ENCODE peak calls at places on chromosomes 7 and 10, in ten cellular contexts. One of them, this sample, is unnamed.

GRCh38 chr10:119494224-119495060 is 48.1 kb downstream of the RGS10 start:
- DNase-seq in right atrium auricular region: no peak
- DNase-seq in right cardiac atrium: no peak
- DNase-seq in mammary epithelial cell: no peak
- DNase-seq in mesenchymal stem cell: peak; percentile 71
- DNase-seq in adipocyte: peak; percentile 51
- DNase-seq in A549: no peak
- DNase-seq in pancreas: no peak
- DNase-seq in right lobe of liver: no peak
- DNase-seq in CD8-positive, alpha-beta memory T cell: no peak
- DNase-seq in this sample: no peak

GRCh38 chr7:36473454-36474282 is 84.0 kb downstream of the ANLN start:
- DNase-seq in right atrium auricular region: no peak
- DNase-seq in right cardiac atrium: peak; percentile 67
- DNase-seq in mammary epithelial cell: peak; percentile 93
- DNase-seq in mesenchymal stem cell: no peak
- DNase-seq in adipocyte: peak; percentile 23
- DNase-seq in A549: peak; percentile 38
- DNase-seq in pancreas: peak; percentile 42
- DNase-seq in right lobe of liver: peak; percentile 40
- DNase-seq in CD8-positive, alpha-beta memory T cell: no peak
- DNase-seq in this sample: peak; percentile 26

GRCh38 chr10:80461208-80462183 is 7.4 kb downstream of the TSPAN14 start:
- DNase-seq in right atrium auricular region: no peak
- DNase-seq in right cardiac atrium: peak; percentile 45
- DNase-seq in mammary epithelial cell: no peak
- DNase-seq in mesenchymal stem cell: no peak
- DNase-seq in adipocyte: peak; percentile 63
- DNase-seq in A549: no peak
- DNase-seq in pancreas: no peak
- DNase-seq in right lobe of liver: no peak
- DNase-seq in CD8-positive, alpha-beta memory T cell: no peak
- DNase-seq in this sample: no peak

GRCh38 chr10:110074986-110075664 is 67.3 kb downstream of the ADD3 start:
- DNase-seq in right atrium auricular region: no peak
- DNase-seq in right cardiac atrium: no peak
- DNase-seq in mammary epithelial cell: peak; percentile 71
- DNase-seq in mesenchymal stem cell: peak; percentile 75
- DNase-seq in adipocyte: peak; percentile 91
- DNase-seq in A549: no peak
- DNase-seq in pancreas: no peak
- DNase-seq in right lobe of liver: no peak
- DNase-seq in CD8-positive, alpha-beta memory T cell: no peak
- DNase-seq in this sample: no peak

GRCh38 chr7:132087421-132087820 is 488.8 kb downstream of the PLXNA4 start:
- DNase-seq in right atrium auricular region: no peak
- DNase-seq in right cardiac atrium: no peak
- DNase-seq in mammary epithelial cell: no peak
- DNase-seq in mesenchymal stem cell: no peak
- DNase-seq in adipocyte: no peak
- DNase-seq in A549: no peak
- DNase-seq in pancreas: no peak
- DNase-seq in right lobe of liver: no peak
- DNase-seq in CD8-positive, alpha-beta memory T cell: no peak
- DNase-seq in this sample: no peak

GRCh38 chr7:74656421-74656910 is 1.1 kb upstream of the GTF2I start:
- DNase-seq in right atrium auricular region: peak; percentile 72
- DNase-seq in right cardiac atrium: peak; percentile 85
- DNase-seq in mammary epithelial cell: peak; percentile 20
- DNase-seq in mesenchymal stem cell: peak; percentile 35
- DNase-seq in adipocyte: peak; percentile 75
- DNase-seq in A549: peak; percentile 45
- DNase-seq in pancreas: peak; percentile 50
- DNase-seq in right lobe of liver: peak; percentile 68
- DNase-seq in CD8-positive, alpha-beta memory T cell: peak; percentile 38
- DNase-seq in this sample: peak; percentile 21

GRCh38 chr7:74379938-74380337 is 73.8 kb upstream of the GTF2IRD1 start:
- DNase-seq in right atrium auricular region: no peak
- DNase-seq in right cardiac atrium: peak; percentile 67
- DNase-seq in mammary epithelial cell: no peak
- DNase-seq in mesenchymal stem cell: no peak
- DNase-seq in adipocyte: no peak
- DNase-seq in A549: no peak
- DNase-seq in pancreas: peak; percentile 87
- DNase-seq in right lobe of liver: peak; percentile 69
- DNase-seq in CD8-positive, alpha-beta memory T cell: no peak
- DNase-seq in this sample: no peak

GRCh38 chr10:106836923-106837322 is 327.6 kb downstream of the SORCS1 start:
- DNase-seq in right atrium auricular region: no peak
- DNase-seq in right cardiac atrium: no peak
- DNase-seq in mammary epithelial cell: no peak
- DNase-seq in mesenchymal stem cell: no peak
- DNase-seq in adipocyte: no peak
- DNase-seq in A549: no peak
- DNase-seq in pancreas: no peak
- DNase-seq in right lobe of liver: no peak
- DNase-seq in CD8-positive, alpha-beta memory T cell: no peak
- DNase-seq in this sample: peak; percentile 10

GRCh38 chr10:74842301-74842700 is 15.9 kb downstream of the KAT6B start:
- DNase-seq in right atrium auricular region: no peak
- DNase-seq in right cardiac atrium: no peak
- DNase-seq in mammary epithelial cell: no peak
- DNase-seq in mesenchymal stem cell: no peak
- DNase-seq in adipocyte: peak; percentile 46
- DNase-seq in A549: no peak
- DNase-seq in pancreas: no peak
- DNase-seq in right lobe of liver: no peak
- DNase-seq in CD8-positive, alpha-beta memory T cell: no peak
- DNase-seq in this sample: no peak

GRCh38 chr7:54992876-54993490 is 25.8 kb upstream of the EGFR start:
- DNase-seq in right atrium auricular region: no peak
- DNase-seq in right cardiac atrium: no peak
- DNase-seq in mammary epithelial cell: no peak
- DNase-seq in mesenchymal stem cell: no peak
- DNase-seq in adipocyte: peak; percentile 48
- DNase-seq in A549: no peak
- DNase-seq in pancreas: no peak
- DNase-seq in right lobe of liver: no peak
- DNase-seq in CD8-positive, alpha-beta memory T cell: no peak
- DNase-seq in this sample: no peak

GRCh38 chr7:108413782-108414492 is 42.3 kb downstream of the NRCAM start:
- DNase-seq in right atrium auricular region: no peak
- DNase-seq in right cardiac atrium: no peak
- DNase-seq in mammary epithelial cell: peak; percentile 62
- DNase-seq in mesenchymal stem cell: peak; percentile 22
- DNase-seq in adipocyte: no peak
- DNase-seq in A549: peak; percentile 59
- DNase-seq in pancreas: no peak
- DNase-seq in right lobe of liver: no peak
- DNase-seq in CD8-positive, alpha-beta memory T cell: no peak
- DNase-seq in this sample: no peak

GRCh38 chr7:42233939-42234338 is 3.1 kb downstream of the GLI3 start:
- DNase-seq in right atrium auricular region: no peak
- DNase-seq in right cardiac atrium: no peak
- DNase-seq in mammary epithelial cell: peak; percentile 52
- DNase-seq in mesenchymal stem cell: peak; percentile 54
- DNase-seq in adipocyte: peak; percentile 65
- DNase-seq in A549: no peak
- DNase-seq in pancreas: no peak
- DNase-seq in right lobe of liver: no peak
- DNase-seq in CD8-positive, alpha-beta memory T cell: no peak
- DNase-seq in this sample: no peak

GRCh38 chr10:78890506-78890905 is 178.3 kb upstream of the ZMIZ1 start:
- DNase-seq in right atrium auricular region: peak; percentile 38
- DNase-seq in right cardiac atrium: no peak
- DNase-seq in mammary epithelial cell: no peak
- DNase-seq in mesenchymal stem cell: no peak
- DNase-seq in adipocyte: no peak
- DNase-seq in A549: no peak
- DNase-seq in pancreas: no peak
- DNase-seq in right lobe of liver: no peak
- DNase-seq in CD8-positive, alpha-beta memory T cell: no peak
- DNase-seq in this sample: no peak

GRCh38 chr10:69477968-69478597 is 26.8 kb downstream of the TSPAN15 start:
- DNase-seq in right atrium auricular region: no peak
- DNase-seq in right cardiac atrium: no peak
- DNase-seq in mammary epithelial cell: no peak
- DNase-seq in mesenchymal stem cell: no peak
- DNase-seq in adipocyte: no peak
- DNase-seq in A549: no peak
- DNase-seq in pancreas: no peak
- DNase-seq in right lobe of liver: no peak
- DNase-seq in CD8-positive, alpha-beta memory T cell: no peak
- DNase-seq in this sample: no peak
- H3K4me1 ChIP-seq in right atrium auricular region: peaks cover 78% of the 10 kb centered on the region
- H3K4me1 ChIP-seq in right cardiac atrium: peaks cover 44% of the 10 kb centered on the region
- H3K4me1 ChIP-seq in mammary epithelial cell: no peaks in the 10 kb centered on the region
- H3K4me1 ChIP-seq in mesenchymal stem cell: peaks cover 13% of the 10 kb centered on the region
- H3K4me1 ChIP-seq in adipocyte: peaks cover 63% of the 10 kb centered on the region
- H3K4me1 ChIP-seq in A549: peaks cover 41% of the 10 kb centered on the region
- H3K4me1 ChIP-seq in pancreas: no peaks in the 10 kb centered on the region
- H3K4me1 ChIP-seq in right lobe of liver: no peaks in the 10 kb centered on the region
- H3K4me1 ChIP-seq in CD8-positive, alpha-beta memory T cell: no peaks in the 10 kb centered on the region
- H3K4me1 ChIP-seq in this sample: no peaks in the 10 kb centered on the region

DNA sequence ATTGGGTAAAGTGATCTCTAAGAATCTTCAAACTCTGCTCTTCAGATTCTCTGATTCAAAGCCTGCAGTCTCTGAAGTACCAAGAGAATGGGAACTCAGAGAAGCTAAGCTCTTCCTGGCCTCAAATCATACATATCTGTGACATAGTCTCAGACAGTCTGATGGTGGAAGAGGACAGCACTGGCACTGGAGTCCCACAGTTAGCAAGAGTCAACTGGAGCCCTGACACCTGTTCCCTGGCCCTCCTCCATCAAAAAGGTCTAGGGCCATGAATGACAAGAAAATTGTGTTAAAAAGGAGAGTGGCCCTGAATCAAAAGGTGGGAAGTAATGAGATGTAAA is 37.7 kb downstream of the PRSS2 start:
- DNase-seq in right atrium auricular region: no peak
- DNase-seq in right cardiac atrium: no peak
- DNase-seq in mammary epithelial cell: no peak
- DNase-seq in mesenchymal stem cell: no peak
- DNase-seq in adipocyte: no peak
- DNase-seq in A549: no peak
- DNase-seq in pancreas: no peak
- DNase-seq in right lobe of liver: no peak
- DNase-seq in CD8-positive, alpha-beta memory T cell: no peak
- DNase-seq in this sample: no peak
- H3K4me1 ChIP-seq in right atrium auricular region: no peaks in the 10 kb centered on the region
- H3K4me1 ChIP-seq in right cardiac atrium: no peaks in the 10 kb centered on the region
- H3K4me1 ChIP-seq in mammary epithelial cell: no peaks in the 10 kb centered on the region
- H3K4me1 ChIP-seq in mesenchymal stem cell: no peaks in the 10 kb centered on the region
- H3K4me1 ChIP-seq in adipocyte: no peaks in the 10 kb centered on the region
- H3K4me1 ChIP-seq in A549: no peaks in the 10 kb centered on the region
- H3K4me1 ChIP-seq in pancreas: no peaks in the 10 kb centered on the region
- H3K4me1 ChIP-seq in right lobe of liver: no peaks in the 10 kb centered on the region
- H3K4me1 ChIP-seq in CD8-positive, alpha-beta memory T cell: peaks cover 96% of the 10 kb centered on the region
- H3K4me1 ChIP-seq in this sample: peaks cover 100% of the 10 kb centered on the region

GRCh38 chr10:124044143-124044862 is 49.1 kb downstream of the CHST15 start:
- DNase-seq in right atrium auricular region: no peak
- DNase-seq in right cardiac atrium: no peak
- DNase-seq in mammary epithelial cell: no peak
- DNase-seq in mesenchymal stem cell: no peak
- DNase-seq in adipocyte: no peak
- DNase-seq in A549: no peak
- DNase-seq in pancreas: no peak
- DNase-seq in right lobe of liver: peak; percentile 79
- DNase-seq in CD8-positive, alpha-beta memory T cell: no peak
- DNase-seq in this sample: no peak

GRCh38 chr10:124045245-124045644 is 48.2 kb downstream of the CHST15 start:
- DNase-seq in right atrium auricular region: no peak
- DNase-seq in right cardiac atrium: no peak
- DNase-seq in mammary epithelial cell: no peak
- DNase-seq in mesenchymal stem cell: no peak
- DNase-seq in adipocyte: no peak
- DNase-seq in A549: no peak
- DNase-seq in pancreas: no peak
- DNase-seq in right lobe of liver: no peak
- DNase-seq in CD8-positive, alpha-beta memory T cell: no peak
- DNase-seq in this sample: no peak

GRCh38 chr10:124047427-124048157 is 45.8 kb downstream of the CHST15 start:
- DNase-seq in right atrium auricular region: no peak
- DNase-seq in right cardiac atrium: no peak
- DNase-seq in mammary epithelial cell: no peak
- DNase-seq in mesenchymal stem cell: no peak
- DNase-seq in adipocyte: no peak
- DNase-seq in A549: no peak
- DNase-seq in pancreas: no peak
- DNase-seq in right lobe of liver: no peak
- DNase-seq in CD8-positive, alpha-beta memory T cell: no peak
- DNase-seq in this sample: no peak

GRCh38 chr10:124043310-124044142 is 49.9 kb downstream of the CHST15 start:
- DNase-seq in right atrium auricular region: no peak
- DNase-seq in right cardiac atrium: no peak
- DNase-seq in mammary epithelial cell: peak; percentile 77
- DNase-seq in mesenchymal stem cell: no peak
- DNase-seq in adipocyte: no peak
- DNase-seq in A549: no peak
- DNase-seq in pancreas: no peak
- DNase-seq in right lobe of liver: no peak
- DNase-seq in CD8-positive, alpha-beta memory T cell: no peak
- DNase-seq in this sample: no peak

GRCh38 chr10:124045794-124046355 is 47.5 kb downstream of the CHST15 start:
- DNase-seq in right atrium auricular region: no peak
- DNase-seq in right cardiac atrium: no peak
- DNase-seq in mammary epithelial cell: no peak
- DNase-seq in mesenchymal stem cell: no peak
- DNase-seq in adipocyte: no peak
- DNase-seq in A549: no peak
- DNase-seq in pancreas: no peak
- DNase-seq in right lobe of liver: no peak
- DNase-seq in CD8-positive, alpha-beta memory T cell: no peak
- DNase-seq in this sample: no peak
- H3K4me1 ChIP-seq in right atrium auricular region: no peaks in the 10 kb centered on the region
- H3K4me1 ChIP-seq in right cardiac atrium: no peaks in the 10 kb centered on the region
- H3K4me1 ChIP-seq in mammary epithelial cell: peaks cover 41% of the 10 kb centered on the region
- H3K4me1 ChIP-seq in mesenchymal stem cell: peaks cover 23% of the 10 kb centered on the region
- H3K4me1 ChIP-seq in adipocyte: peaks cover 7% of the 10 kb centered on the region
- H3K4me1 ChIP-seq in A549: peaks cover 9% of the 10 kb centered on the region
- H3K4me1 ChIP-seq in pancreas: no peaks in the 10 kb centered on the region
- H3K4me1 ChIP-seq in right lobe of liver: no peaks in the 10 kb centered on the region
- H3K4me1 ChIP-seq in CD8-positive, alpha-beta memory T cell: peaks cover 5% of the 10 kb centered on the region
- H3K4me1 ChIP-seq in this sample: no peaks in the 10 kb centered on the region

DNA sequence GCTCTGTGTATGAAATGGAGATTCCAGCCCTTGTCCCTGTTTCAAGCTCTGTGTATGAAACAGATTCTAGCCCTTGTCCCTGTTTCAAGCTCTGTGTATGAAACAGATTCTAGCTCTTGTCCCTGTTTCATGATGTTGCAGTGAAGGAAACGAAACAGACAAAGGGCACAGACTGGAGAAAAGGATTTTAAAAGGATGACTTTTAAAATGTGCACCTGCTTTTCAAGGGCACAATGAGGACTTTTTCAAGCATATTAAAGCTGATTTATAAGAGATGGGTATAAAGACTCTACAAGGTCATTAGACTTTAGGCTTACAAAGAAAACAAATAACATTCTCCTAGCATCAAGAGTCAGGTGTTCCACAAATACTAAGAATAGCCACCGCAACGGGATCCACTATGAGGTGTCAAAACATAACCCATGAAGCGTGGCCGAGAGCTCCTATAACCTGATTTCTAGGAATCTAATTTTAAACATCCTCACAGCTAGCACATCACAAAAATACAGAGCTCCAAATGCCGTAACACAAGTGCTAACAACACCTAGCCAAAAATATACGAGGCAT is 29.0 kb downstream of the DIP2C start:
- DNase-seq in right atrium auricular region: no peak
- DNase-seq in right cardiac atrium: peak; percentile 7
- DNase-seq in mammary epithelial cell: no peak
- DNase-seq in mesenchymal stem cell: peak; percentile 40
- DNase-seq in adipocyte: peak; percentile 11
- DNase-seq in A549: no peak
- DNase-seq in pancreas: no peak
- DNase-seq in right lobe of liver: no peak
- DNase-seq in CD8-positive, alpha-beta memory T cell: no peak
- DNase-seq in this sample: no peak
- H3K4me1 ChIP-seq in right atrium auricular region: peaks cover 55% of the 10 kb centered on the region
- H3K4me1 ChIP-seq in right cardiac atrium: peaks cover 10% of the 10 kb centered on the region
- H3K4me1 ChIP-seq in mammary epithelial cell: no peaks in the 10 kb centered on the region
- H3K4me1 ChIP-seq in mesenchymal stem cell: peaks cover 27% of the 10 kb centered on the region
- H3K4me1 ChIP-seq in adipocyte: peaks cover 49% of the 10 kb centered on the region
- H3K4me1 ChIP-seq in A549: no peaks in the 10 kb centered on the region
- H3K4me1 ChIP-seq in pancreas: peaks cover 44% of the 10 kb centered on the region
- H3K4me1 ChIP-seq in right lobe of liver: no peaks in the 10 kb centered on the region
- H3K4me1 ChIP-seq in CD8-positive, alpha-beta memory T cell: no peaks in the 10 kb centered on the region
- H3K4me1 ChIP-seq in this sample: no peaks in the 10 kb centered on the region

This sample was measured in CD4-positive, CD25-positive, alpha-beta regulatory T cell.